ENCODE peak calls at places on chromosomes 5 and 9, in six cellular contexts. One of them, this sample, is unnamed.

GRCh38 chr5:40409600-40409999 is 270.1 kb upstream of the PTGER4 start:
- DNase-seq in GM13976: no peak
- DNase-seq in activated gamma-delta T cell treated with anti-CD3 and anti-CD28 coated beads, Interleukin-2, amount 50 U/mL, for 16 hours: no peak
- DNase-seq in cardiac fibroblast: no peak
- DNase-seq in small intestine: peak; percentile 48
- DNase-seq in activated CD4-positive, alpha-beta T cell treated with anti-CD3 and anti-CD28 coated beads, Interleukin-2, amount 50 U/mL, for 48 hours: no peak
- DNase-seq in this sample: peak; percentile 45

GRCh38 chr9:63816742-63817621 is 1468.0 kb downstream of the FOXD4L5 start:
- DNase-seq in GM13976: peak; percentile 86
- DNase-seq in activated gamma-delta T cell treated with anti-CD3 and anti-CD28 coated beads, Interleukin-2, amount 50 U/mL, for 16 hours: peak; percentile 54
- DNase-seq in cardiac fibroblast: peak; percentile 78
- DNase-seq in small intestine: peak; percentile 45
- DNase-seq in activated CD4-positive, alpha-beta T cell treated with anti-CD3 and anti-CD28 coated beads, Interleukin-2, amount 50 U/mL, for 48 hours: peak; percentile 71
- DNase-seq in this sample: peak; percentile 81

GRCh38 chr5:160937570-160937969 is 85.6 kb upstream of the ATP10B start:
- DNase-seq in GM13976: no peak
- DNase-seq in activated gamma-delta T cell treated with anti-CD3 and anti-CD28 coated beads, Interleukin-2, amount 50 U/mL, for 16 hours: no peak
- DNase-seq in cardiac fibroblast: no peak
- DNase-seq in small intestine: peak; percentile 27
- DNase-seq in activated CD4-positive, alpha-beta T cell treated with anti-CD3 and anti-CD28 coated beads, Interleukin-2, amount 50 U/mL, for 48 hours: no peak
- DNase-seq in this sample: no peak

GRCh38 chr5:116605310-116606070 is 30.9 kb upstream of the SEMA6A start:
- DNase-seq in GM13976: no peak
- DNase-seq in activated gamma-delta T cell treated with anti-CD3 and anti-CD28 coated beads, Interleukin-2, amount 50 U/mL, for 16 hours: no peak
- DNase-seq in cardiac fibroblast: no peak
- DNase-seq in small intestine: no peak
- DNase-seq in activated CD4-positive, alpha-beta T cell treated with anti-CD3 and anti-CD28 coated beads, Interleukin-2, amount 50 U/mL, for 48 hours: no peak
- DNase-seq in this sample: no peak

GRCh38 chr5:36943584-36943983 is 67.0 kb downstream of the NIPBL start:
- DNase-seq in GM13976: no peak
- DNase-seq in activated gamma-delta T cell treated with anti-CD3 and anti-CD28 coated beads, Interleukin-2, amount 50 U/mL, for 16 hours: no peak
- DNase-seq in cardiac fibroblast: no peak
- DNase-seq in small intestine: no peak
- DNase-seq in activated CD4-positive, alpha-beta T cell treated with anti-CD3 and anti-CD28 coated beads, Interleukin-2, amount 50 U/mL, for 48 hours: no peak
- DNase-seq in this sample: no peak

GRCh38 chr5:127824126-127824525 is 120.9 kb downstream of the CCDC192 start:
- DNase-seq in GM13976: no peak
- DNase-seq in activated gamma-delta T cell treated with anti-CD3 and anti-CD28 coated beads, Interleukin-2, amount 50 U/mL, for 16 hours: no peak
- DNase-seq in cardiac fibroblast: no peak
- DNase-seq in small intestine: no peak
- DNase-seq in activated CD4-positive, alpha-beta T cell treated with anti-CD3 and anti-CD28 coated beads, Interleukin-2, amount 50 U/mL, for 48 hours: no peak
- DNase-seq in this sample: no peak

GRCh38 chr5:149475777-149476176 is 75.5 kb downstream of the CSNK1A1 start:
- DNase-seq in GM13976: no peak
- DNase-seq in activated gamma-delta T cell treated with anti-CD3 and anti-CD28 coated beads, Interleukin-2, amount 50 U/mL, for 16 hours: no peak
- DNase-seq in cardiac fibroblast: no peak
- DNase-seq in small intestine: no peak
- DNase-seq in activated CD4-positive, alpha-beta T cell treated with anti-CD3 and anti-CD28 coated beads, Interleukin-2, amount 50 U/mL, for 48 hours: no peak
- DNase-seq in this sample: no peak

GRCh38 chr5:179609834-179610108 is 13.7 kb downstream of the HNRNPH1 start:
- DNase-seq in GM13976: no peak
- DNase-seq in activated gamma-delta T cell treated with anti-CD3 and anti-CD28 coated beads, Interleukin-2, amount 50 U/mL, for 16 hours: no peak
- DNase-seq in cardiac fibroblast: no peak
- DNase-seq in small intestine: no peak
- DNase-seq in activated CD4-positive, alpha-beta T cell treated with anti-CD3 and anti-CD28 coated beads, Interleukin-2, amount 50 U/mL, for 48 hours: no peak
- DNase-seq in this sample: no peak

GRCh38 chr5:121969660-121970295 is 8.0 kb downstream of the SRFBP1 start:
- DNase-seq in GM13976: no peak
- DNase-seq in activated gamma-delta T cell treated with anti-CD3 and anti-CD28 coated beads, Interleukin-2, amount 50 U/mL, for 16 hours: no peak
- DNase-seq in cardiac fibroblast: peak; percentile 62
- DNase-seq in small intestine: no peak
- DNase-seq in activated CD4-positive, alpha-beta T cell treated with anti-CD3 and anti-CD28 coated beads, Interleukin-2, amount 50 U/mL, for 48 hours: no peak
- DNase-seq in this sample: no peak

GRCh38 chr9:35844628-35845301 is 15.7 kb downstream of the TMEM8B start:
- DNase-seq in GM13976: peak; percentile 49
- DNase-seq in activated gamma-delta T cell treated with anti-CD3 and anti-CD28 coated beads, Interleukin-2, amount 50 U/mL, for 16 hours: no peak
- DNase-seq in cardiac fibroblast: peak; percentile 95
- DNase-seq in small intestine: peak; percentile 79
- DNase-seq in activated CD4-positive, alpha-beta T cell treated with anti-CD3 and anti-CD28 coated beads, Interleukin-2, amount 50 U/mL, for 48 hours: no peak
- DNase-seq in this sample: no peak